ENCODE peak calls at places on chromosomes 16 and 17, in nine cellular contexts. W, R, S, E, K, C, V, Z and O are unnamed samples.

GRCh38 chr16:78310990-78311561 is 211.6 kb downstream of the WWOX start:
- DNase-seq in W (no peak), R (no peak), S (no peak), E (no peak), K (no peak), C (no peak), V (no peak), Z (no peak), O (no peak)

GRCh38 chr16:82432261-82432660 is 194.5 kb upstream of the CDH13 start:
- DNase-seq in W (no peak), R (peak), S (no peak), E (no peak), K (no peak), C (no peak), V (no peak), Z (peak), O (no peak)

GRCh38 chr16:85613609-85614337 is 651 bp downstream of the GSE1 start:
- DNase-seq in W (no peak), R (peak), S (peak), E (no peak), K (peak), C (peak), V (no peak), Z (peak), O (no peak)

GRCh38 chr16:30562021-30562420 is 3.8 kb upstream of the ZNF764 start:
- DNase-seq in W (no peak), R (no peak), S (no peak), E (no peak), K (no peak), C (no peak), V (no peak), Z (no peak), O (no peak)

GRCh38 chr16:11682655-11683096 is 14.4 kb downstream of the SNN start:
- DNase-seq in W (no peak), R (no peak), S (peak), E (peak), K (no peak), C (peak), V (no peak), Z (peak), O (no peak)

GRCh38 chr17:58120195-58120822 is 27.9 kb upstream of the OR4D1 start:
- DNase-seq in W (no peak), R (peak), S (peak), E (peak), K (no peak), C (peak), V (no peak), Z (peak), O (no peak)

GRCh38 chr16:8931864-8932263 is 31.8 kb downstream of the USP7 start:
- DNase-seq in W (peak), R (peak), S (peak), E (peak), K (peak), C (peak), V (no peak), Z (peak), O (no peak)

GRCh38 chr16:56617212-56618085 is 8.1 kb upstream of the MT1E start:
- DNase-seq in W (no peak), R (peak), S (peak), E (no peak), K (peak), C (no peak), V (no peak), Z (peak), O (no peak)

GRCh38 chr16:17414421-17414820 is 56.3 kb downstream of the XYLT1 start:
- DNase-seq in W (no peak), R (no peak), S (peak), E (no peak), K (no peak), C (no peak), V (no peak), Z (no peak), O (no peak)

GRCh38 chr16:67006930-67007658 is 18.7 kb downstream of the CES4A start:
- DNase-seq in W (no peak), R (no peak), S (no peak), E (no peak), K (no peak), C (no peak), V (no peak), Z (no peak), O (no peak)

GRCh38 chr17:38416840-38417209 is 11.4 kb upstream of the ARHGAP23 start:
- DNase-seq in W (no peak), R (no peak), S (peak), E (no peak), K (no peak), C (no peak), V (no peak), Z (no peak), O (no peak)

GRCh38 chr16:76985362-76985761 is 205.6 kb upstream of the MON1B start:
- DNase-seq in W (no peak), R (no peak), S (no peak), E (no peak), K (no peak), C (no peak), V (no peak), Z (no peak), O (no peak)

GRCh38 chr17:47942568-47942967 is 1.2 kb downstream of the PNPO start:
- DNase-seq in W (no peak), R (no peak), S (no peak), E (no peak), K (no peak), C (no peak), V (no peak), Z (peak), O (no peak)

GRCh38 chr16:84065536-84066132 is 23.0 kb upstream of the SLC38A8 start:
- DNase-seq in W (no peak), R (peak), S (peak), E (peak), K (no peak), C (peak), V (no peak), Z (peak), O (peak)

GRCh38 chr17:5042152-5043022 is 7.2 kb upstream of the SLC52A1 start:
- DNase-seq in W (no peak), R (no peak), S (no peak), E (no peak), K (no peak), C (no peak), V (no peak), Z (no peak), O (no peak)

GRCh38 chr16:72530434-72530833 is 358.5 kb upstream of the PMFBP1 start:
- DNase-seq in W (no peak), R (no peak), S (peak), E (no peak), K (no peak), C (peak), V (no peak), Z (peak), O (no peak)
- TF ChIP-seq CTCF in W (no peak), R (no peak), S (no peak), E (peak), K (no peak), C (peak), V (no peak), Z (peak), O (no peak)

GRCh38 chr16:716768-717325 is 1.9 kb downstream of the METRN start:
- DNase-seq in W (no peak), R (no peak), S (no peak), E (no peak), K (no peak), C (no peak), V (no peak), Z (no peak), O (no peak)

GRCh38 chr16:714558-715447 is at the start of gene METRN:
- DNase-seq in W (peak), R (peak), S (peak), E (no peak), K (peak), C (peak), V (peak), Z (peak), O (peak)

GRCh38 chr16:714079-714478 is 839 bp upstream of the METRN start:
- DNase-seq in W (no peak), R (no peak), S (no peak), E (no peak), K (no peak), C (no peak), V (no peak), Z (peak), O (no peak)

GRCh38 chr16:716250-716607 is 1.3 kb downstream of the METRN start:
- DNase-seq in W (no peak), R (no peak), S (no peak), E (no peak), K (peak), C (peak), V (no peak), Z (no peak), O (no peak)

DNA sequence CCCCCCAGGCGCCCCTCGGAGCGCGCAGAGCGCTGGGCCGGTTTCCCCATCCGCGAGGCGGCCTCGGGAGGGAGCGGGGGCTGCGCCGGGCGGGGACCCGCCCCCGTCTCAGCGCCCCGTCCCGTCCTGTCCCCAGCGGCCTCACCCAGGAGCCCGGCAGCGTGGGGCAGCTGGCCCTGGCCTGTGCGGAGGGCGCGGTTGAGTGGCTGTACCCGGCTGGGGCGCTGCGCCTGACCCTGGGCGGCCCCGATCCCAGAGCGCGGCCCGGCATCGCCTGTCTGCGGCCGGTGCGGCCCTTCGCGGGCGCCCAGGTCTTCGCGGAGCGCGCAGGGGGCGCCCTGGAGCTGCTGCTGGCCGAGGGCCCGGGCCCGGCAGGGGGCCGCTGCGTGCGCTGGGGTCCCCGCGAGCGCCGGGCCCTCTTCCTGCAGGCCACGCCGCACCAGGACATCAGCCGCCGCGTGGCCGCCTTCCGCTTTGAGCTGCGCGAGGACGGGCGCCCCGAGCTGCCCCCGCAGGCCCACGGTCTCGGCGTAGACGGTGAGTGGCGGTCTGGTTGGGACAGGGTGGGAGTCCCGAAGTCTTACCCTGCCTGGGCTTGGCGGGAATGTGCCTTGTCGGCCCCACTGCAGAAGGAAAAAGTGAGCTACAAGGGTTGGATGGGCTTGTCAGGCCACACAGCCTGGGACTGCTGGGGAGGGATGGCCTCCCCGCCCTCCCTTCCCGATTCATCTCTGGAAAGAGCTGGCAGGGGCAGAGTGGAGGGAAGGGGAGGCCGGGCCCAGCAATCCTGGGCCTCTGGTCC is 731 bp downstream of the METRN start:
- DNase-seq in W (no peak), R (peak), S (peak), E (no peak), K (no peak), C (no peak), V (no peak), Z (no peak), O (no peak)
- TF ChIP-seq CTCF in W (no peak), R (no peak), S (no peak), E (no peak), K (no peak), C (peak), V (no peak), Z (no peak), O (no peak)

DNA sequence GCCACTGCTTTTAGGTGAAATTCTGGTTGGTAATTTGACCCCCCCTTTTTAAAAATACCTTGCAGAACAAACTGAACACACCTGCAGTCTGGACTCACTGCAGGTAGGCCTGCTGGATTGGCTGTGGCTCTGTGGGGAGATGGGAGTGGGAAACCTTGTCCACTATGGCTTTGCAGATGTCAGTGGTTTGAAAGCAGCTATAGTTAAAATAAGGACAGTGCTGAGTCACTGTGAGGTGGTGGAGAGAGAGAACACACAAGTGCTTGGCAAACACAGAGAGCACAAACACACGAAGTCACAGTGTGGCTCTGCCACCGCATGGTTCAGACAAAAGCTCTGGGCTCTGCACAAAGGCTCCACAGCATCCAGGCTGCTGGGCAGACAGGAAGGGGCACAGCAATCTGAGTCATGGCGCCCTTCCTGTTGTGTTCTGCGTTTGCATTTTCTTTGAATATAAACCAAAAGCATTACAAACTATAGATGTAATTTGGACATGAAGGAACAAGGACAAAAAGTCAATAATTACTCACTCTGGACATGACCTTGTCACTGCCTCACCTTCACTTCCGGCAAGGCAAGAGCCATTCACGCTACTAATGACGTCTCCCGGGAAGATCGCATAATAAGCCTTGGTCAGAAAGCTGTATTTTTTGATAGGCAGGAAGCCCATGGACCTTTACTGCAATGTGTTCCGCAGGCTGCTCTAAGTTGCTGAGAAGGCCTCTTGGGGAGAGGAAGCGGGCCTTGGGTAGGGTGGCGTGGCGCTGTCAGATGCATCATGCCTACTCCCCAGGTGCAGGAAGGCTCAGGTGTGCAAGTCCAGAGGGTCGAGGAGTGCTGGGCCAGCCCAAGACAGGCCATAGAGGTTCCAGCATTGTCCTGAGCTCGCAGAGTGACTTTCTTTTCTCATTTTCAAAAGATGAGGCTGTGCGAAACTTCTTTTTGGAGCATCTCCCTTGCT is 60.1 kb upstream of the MED9 start:
- DNase-seq in W (no peak), R (peak), S (peak), E (no peak), K (no peak), C (peak), V (no peak), Z (peak), O (no peak)
- TF ChIP-seq CTCF in W (no peak), R (no peak), S (no peak), E (no peak), K (no peak), C (no peak), V (no peak), Z (no peak), O (no peak)

DNA sequence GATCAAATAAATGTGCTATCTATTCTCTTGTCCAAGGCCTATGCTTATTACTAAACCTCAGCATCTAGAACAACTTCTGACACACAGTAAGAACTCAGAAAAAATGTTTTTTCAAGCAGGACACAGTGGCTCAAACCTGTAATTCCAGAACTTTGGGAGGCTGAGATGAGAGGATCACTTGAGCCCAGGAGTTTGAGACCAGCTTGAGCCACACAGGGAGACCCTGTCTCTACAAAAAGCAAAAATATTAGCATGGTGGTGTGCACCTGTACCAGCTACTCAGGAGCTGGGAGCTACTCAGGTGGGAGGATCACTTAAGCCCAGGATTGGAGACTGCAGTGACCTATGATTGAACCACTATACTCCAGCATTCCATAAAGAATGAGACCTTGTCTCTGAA is 32.5 kb downstream of the USP32 start:
- DNase-seq in W (no peak), R (no peak), S (no peak), E (no peak), K (no peak), C (no peak), V (no peak), Z (no peak), O (no peak)
- TF ChIP-seq CTCF in W (no peak), R (no peak), S (no peak), E (no peak), K (no peak), C (no peak), V (no peak), Z (no peak), O (no peak)

GRCh38 chr17:7587420-7587786 is 2.5 kb downstream of the SOX15 start:
- DNase-seq in W (no peak), R (no peak), S (no peak), E (peak), K (no peak), C (peak), V (no peak), Z (peak), O (no peak)
- TF ChIP-seq CTCF in W (no peak), R (no peak), S (no peak), E (peak), K (no peak), C (peak), V (no peak), Z (peak), O (no peak)

GRCh38 chr17:8162232-8162996 is at the start of gene VAMP2:
- DNase-seq in W (peak), R (peak), S (peak), E (no peak), K (peak), C (peak), V (no peak), Z (peak), O (no peak)
- TF ChIP-seq CTCF in W (no peak), R (no peak), S (no peak), E (no peak), K (no peak), C (peak), V (no peak), Z (no peak), O (no peak)

GRCh38 chr17:79907855-79908254 is 68.6 kb upstream of the CBX4 start:
- DNase-seq in W (no peak), R (peak), S (no peak), E (no peak), K (no peak), C (no peak), V (no peak), Z (peak), O (no peak)

GRCh38 chr17:79904865-79905264 is 65.6 kb upstream of the CBX4 start:
- DNase-seq in W (no peak), R (peak), S (peak), E (no peak), K (no peak), C (no peak), V (no peak), Z (no peak), O (no peak)

GRCh38 chr17:79909121-79909520 is 69.9 kb upstream of the CBX4 start:
- DNase-seq in W (no peak), R (no peak), S (no peak), E (no peak), K (no peak), C (no peak), V (no peak), Z (no peak), O (no peak)

GRCh38 chr17:79907217-79907715 is 68.0 kb upstream of the CBX4 start:
- DNase-seq in W (no peak), R (peak), S (no peak), E (no peak), K (no peak), C (no peak), V (no peak), Z (no peak), O (no peak)

GRCh38 chr17:79905832-79906231 is 66.6 kb upstream of the CBX4 start:
- DNase-seq in W (no peak), R (peak), S (peak), E (no peak), K (no peak), C (no peak), V (no peak), Z (no peak), O (no peak)
- TF ChIP-seq CTCF in W (no peak), R (peak), S (peak), E (peak), K (no peak), C (peak), V (no peak), Z (peak), O (no peak)

GRCh38 chr17:73338050-73338491 is 26.3 kb upstream of the CDC42EP4 start:
- DNase-seq in W (no peak), R (no peak), S (no peak), E (no peak), K (no peak), C (no peak), V (no peak), Z (no peak), O (no peak)

GRCh38 chr17:73341350-73342056 is 29.7 kb upstream of the CDC42EP4 start:
- DNase-seq in W (no peak), R (no peak), S (no peak), E (no peak), K (no peak), C (no peak), V (no peak), Z (peak), O (no peak)

GRCh38 chr17:73338566-73339247 is 26.9 kb upstream of the CDC42EP4 start:
- DNase-seq in W (no peak), R (no peak), S (no peak), E (no peak), K (no peak), C (no peak), V (no peak), Z (no peak), O (no peak)

GRCh38 chr17:73342057-73342522 is 30.3 kb upstream of the CDC42EP4 start:
- DNase-seq in W (no peak), R (peak), S (peak), E (no peak), K (peak), C (no peak), V (peak), Z (peak), O (peak)

GRCh38 chr17:73340093-73340596 is 28.3 kb upstream of the CDC42EP4 start:
- DNase-seq in W (no peak), R (peak), S (peak), E (peak), K (no peak), C (peak), V (no peak), Z (peak), O (peak)
- TF ChIP-seq CTCF in W (no peak), R (peak), S (peak), E (peak), K (no peak), C (peak), V (peak), Z (peak), O (no peak)